ENCODE peak calls at places on chromosomes 6 and 20, in five cellular contexts. One of them, this sample, is unnamed.

GRCh38 chr6:128482642-128483041 is 37.8 kb downstream of the PTPRK start:
- DNase-seq in cardiac muscle cell: no peak
- DNase-seq in PC-9: no peak
- DNase-seq in CD4-positive, alpha-beta T cell: no peak
- DNase-seq in astrocyte: no peak
- DNase-seq in this sample: peak

GRCh38 chr20:57555457-57556184 is 5.3 kb upstream of the PCK1 start:
- DNase-seq in cardiac muscle cell: no peak
- DNase-seq in PC-9: no peak
- DNase-seq in CD4-positive, alpha-beta T cell: no peak
- DNase-seq in astrocyte: no peak
- DNase-seq in this sample: no peak

GRCh38 chr6:119511024-119511423 is 161.5 kb upstream of the MAN1A1 start:
- DNase-seq in cardiac muscle cell: no peak
- DNase-seq in PC-9: no peak
- DNase-seq in CD4-positive, alpha-beta T cell: no peak
- DNase-seq in astrocyte: no peak
- DNase-seq in this sample: no peak

GRCh38 chr20:58042626-58043025 is 185.8 kb downstream of the ANKRD60 start:
- DNase-seq in cardiac muscle cell: no peak
- DNase-seq in PC-9: no peak
- DNase-seq in CD4-positive, alpha-beta T cell: no peak
- DNase-seq in astrocyte: no peak
- DNase-seq in this sample: no peak

GRCh38 chr6:72561629-72562028 is 60.2 kb upstream of the KCNQ5 start:
- DNase-seq in cardiac muscle cell: no peak
- DNase-seq in PC-9: no peak
- DNase-seq in CD4-positive, alpha-beta T cell: no peak
- DNase-seq in astrocyte: no peak
- DNase-seq in this sample: no peak

GRCh38 chr6:49401063-49401462 is 62.0 kb downstream of the MMUT start:
- DNase-seq in cardiac muscle cell: no peak
- DNase-seq in PC-9: no peak
- DNase-seq in CD4-positive, alpha-beta T cell: no peak
- DNase-seq in astrocyte: no peak
- DNase-seq in this sample: no peak

GRCh38 chr20:11993886-11994466 is 76.3 kb downstream of the BTBD3 start:
- DNase-seq in cardiac muscle cell: no peak
- DNase-seq in PC-9: no peak
- DNase-seq in CD4-positive, alpha-beta T cell: no peak
- DNase-seq in astrocyte: no peak
- DNase-seq in this sample: no peak

GRCh38 chr6:54856137-54856536 is 9.6 kb downstream of the FAM83B start:
- DNase-seq in cardiac muscle cell: no peak
- DNase-seq in PC-9: no peak
- DNase-seq in CD4-positive, alpha-beta T cell: no peak
- DNase-seq in astrocyte: no peak
- DNase-seq in this sample: no peak

GRCh38 chr6:157222201-157222981 is 100.9 kb downstream of the TMEM242 start:
- DNase-seq in cardiac muscle cell: no peak
- DNase-seq in PC-9: no peak
- DNase-seq in CD4-positive, alpha-beta T cell: no peak
- DNase-seq in astrocyte: no peak
- DNase-seq in this sample: no peak

GRCh38 chr20:62331347-62331746 is 28.6 kb downstream of the ADRM1 start:
- DNase-seq in cardiac muscle cell: no peak
- DNase-seq in PC-9: no peak
- DNase-seq in CD4-positive, alpha-beta T cell: no peak
- DNase-seq in astrocyte: no peak
- DNase-seq in this sample: no peak

GRCh38 chr6:122141246-122141645 is 258.2 kb upstream of the HSF2 start:
- DNase-seq in cardiac muscle cell: no peak
- DNase-seq in PC-9: no peak
- DNase-seq in CD4-positive, alpha-beta T cell: no peak
- DNase-seq in astrocyte: no peak
- DNase-seq in this sample: no peak

GRCh38 chr6:38153076-38153475 is 333.5 kb downstream of the ZFAND3 start:
- DNase-seq in cardiac muscle cell: no peak
- DNase-seq in PC-9: no peak
- DNase-seq in CD4-positive, alpha-beta T cell: no peak
- DNase-seq in astrocyte: no peak
- DNase-seq in this sample: no peak

GRCh38 chr6:159969921-159970320 is 1.0 kb downstream of the IGF2R start:
- DNase-seq in cardiac muscle cell: peak
- DNase-seq in PC-9: peak
- DNase-seq in CD4-positive, alpha-beta T cell: no peak
- DNase-seq in astrocyte: peak
- DNase-seq in this sample: peak

GRCh38 chr6:45075246-45075645 is 252.9 kb upstream of the RUNX2 start:
- DNase-seq in cardiac muscle cell: peak
- DNase-seq in PC-9: no peak
- DNase-seq in CD4-positive, alpha-beta T cell: no peak
- DNase-seq in astrocyte: peak
- DNase-seq in this sample: no peak

GRCh38 chr6:67888886-67889681 is 746.0 kb upstream of the ADGRB3 start:
- DNase-seq in cardiac muscle cell: no peak
- DNase-seq in PC-9: no peak
- DNase-seq in CD4-positive, alpha-beta T cell: no peak
- DNase-seq in astrocyte: peak
- DNase-seq in this sample: no peak

GRCh38 chr6:11276911-11277274 is 44.4 kb upstream of the NEDD9 start:
- DNase-seq in cardiac muscle cell: no peak
- DNase-seq in PC-9: no peak
- DNase-seq in CD4-positive, alpha-beta T cell: no peak
- DNase-seq in astrocyte: no peak
- DNase-seq in this sample: no peak

GRCh38 chr6:130906736-130907381 is 79.7 kb downstream of the SMLR1 start:
- DNase-seq in cardiac muscle cell: peak
- DNase-seq in PC-9: no peak
- DNase-seq in CD4-positive, alpha-beta T cell: no peak
- DNase-seq in astrocyte: peak
- DNase-seq in this sample: no peak

GRCh38 chr20:23224806-23225205 is 125.8 kb upstream of the NXT1 start:
- DNase-seq in cardiac muscle cell: no peak
- DNase-seq in PC-9: no peak
- DNase-seq in CD4-positive, alpha-beta T cell: no peak
- DNase-seq in astrocyte: no peak
- DNase-seq in this sample: no peak

GRCh38 chr20:19885981-19886665 is 128.1 kb downstream of the RIN2 start:
- DNase-seq in cardiac muscle cell: peak
- DNase-seq in PC-9: peak
- DNase-seq in CD4-positive, alpha-beta T cell: no peak
- DNase-seq in astrocyte: peak
- DNase-seq in this sample: no peak

GRCh38 chr6:137001287-137001976 is 43.3 kb downstream of the IL20RA start:
- DNase-seq in cardiac muscle cell: no peak
- DNase-seq in PC-9: peak
- DNase-seq in CD4-positive, alpha-beta T cell: no peak
- DNase-seq in astrocyte: peak
- DNase-seq in this sample: no peak

GRCh38 chr6:11798096-11798495 is 19.5 kb upstream of the ADTRP start:
- DNase-seq in cardiac muscle cell: no peak
- DNase-seq in PC-9: no peak
- DNase-seq in CD4-positive, alpha-beta T cell: no peak
- DNase-seq in astrocyte: no peak
- DNase-seq in this sample: no peak

GRCh38 chr6:45563902-45564301 is 186.2 kb upstream of the SUPT3H start:
- DNase-seq in cardiac muscle cell: no peak
- DNase-seq in PC-9: no peak
- DNase-seq in CD4-positive, alpha-beta T cell: no peak
- DNase-seq in astrocyte: no peak
- DNase-seq in this sample: no peak

GRCh38 chr20:56359212-56360132 is 698 bp downstream of the FAM210B start:
- DNase-seq in cardiac muscle cell: peak
- DNase-seq in PC-9: peak
- DNase-seq in CD4-positive, alpha-beta T cell: peak
- DNase-seq in astrocyte: peak
- DNase-seq in this sample: peak

GRCh38 chr6:47438481-47439347 is 38.9 kb upstream of the CD2AP start:
- DNase-seq in cardiac muscle cell: no peak
- DNase-seq in PC-9: no peak
- DNase-seq in CD4-positive, alpha-beta T cell: no peak
- DNase-seq in astrocyte: no peak
- DNase-seq in this sample: no peak

GRCh38 chr6:40586800-40587201 is 363 bp downstream of the LRFN2 start:
- DNase-seq in cardiac muscle cell: no peak
- DNase-seq in PC-9: no peak
- DNase-seq in CD4-positive, alpha-beta T cell: no peak
- DNase-seq in astrocyte: no peak
- DNase-seq in this sample: no peak

GRCh38 chr6:155272353-155273222 is 8.8 kb downstream of the CLDN20 start:
- DNase-seq in cardiac muscle cell: peak
- DNase-seq in PC-9: no peak
- DNase-seq in CD4-positive, alpha-beta T cell: no peak
- DNase-seq in astrocyte: peak
- DNase-seq in this sample: no peak

GRCh38 chr6:41894366-41895299 is 542 bp downstream of the USP49 start:
- DNase-seq in cardiac muscle cell: peak
- DNase-seq in PC-9: peak
- DNase-seq in CD4-positive, alpha-beta T cell: no peak
- DNase-seq in astrocyte: peak
- DNase-seq in this sample: no peak

GRCh38 chr6:116461563-116462507 is 660 bp downstream of the CALHM6 start:
- DNase-seq in cardiac muscle cell: peak
- DNase-seq in PC-9: peak
- DNase-seq in CD4-positive, alpha-beta T cell: peak
- DNase-seq in astrocyte: peak
- DNase-seq in this sample: no peak

GRCh38 chr20:44475372-44475693 is 341 bp upstream of the TTPAL start:
- DNase-seq in cardiac muscle cell: no peak
- DNase-seq in PC-9: no peak
- DNase-seq in CD4-positive, alpha-beta T cell: no peak
- DNase-seq in astrocyte: no peak
- DNase-seq in this sample: no peak

GRCh38 chr20:56504373-56505005 is 20.1 kb upstream of the FAM209A start:
- DNase-seq in cardiac muscle cell: peak
- DNase-seq in PC-9: no peak
- DNase-seq in CD4-positive, alpha-beta T cell: no peak
- DNase-seq in astrocyte: no peak
- DNase-seq in this sample: no peak

GRCh38 chr6:99427988-99428387 is 2.9 kb upstream of the PNISR start:
- DNase-seq in cardiac muscle cell: no peak
- DNase-seq in PC-9: no peak
- DNase-seq in CD4-positive, alpha-beta T cell: no peak
- DNase-seq in astrocyte: no peak
- DNase-seq in this sample: no peak

GRCh38 chr6:157217198-157217893 is 106.0 kb downstream of the TMEM242 start:
- DNase-seq in cardiac muscle cell: no peak
- DNase-seq in PC-9: no peak
- DNase-seq in CD4-positive, alpha-beta T cell: no peak
- DNase-seq in astrocyte: no peak
- DNase-seq in this sample: no peak

GRCh38 chr6:73079978-73080377 is 145.3 kb downstream of the KHDC1L start:
- DNase-seq in cardiac muscle cell: no peak
- DNase-seq in PC-9: no peak
- DNase-seq in CD4-positive, alpha-beta T cell: no peak
- DNase-seq in astrocyte: peak
- DNase-seq in this sample: no peak

GRCh38 chr6:85404497-85405174 is 45.2 kb upstream of the NT5E start:
- DNase-seq in cardiac muscle cell: peak
- DNase-seq in PC-9: peak
- DNase-seq in CD4-positive, alpha-beta T cell: no peak
- DNase-seq in astrocyte: peak
- DNase-seq in this sample: no peak

GRCh38 chr6:113433506-113433991 is 423.6 kb upstream of the MARCKS start:
- DNase-seq in cardiac muscle cell: peak
- DNase-seq in PC-9: peak
- DNase-seq in CD4-positive, alpha-beta T cell: no peak
- DNase-seq in astrocyte: peak
- DNase-seq in this sample: no peak